ENCODE peak calls at places on chromosomes 16 and 17, in six cellular contexts. D is neural progenitor cell, W is GM23248, E is SK-N-SH, C is PC-3, H is MM.1S. S is an unnamed sample. For H3F3A, the result is how much of the 10 kb centered on the place peaks cover.

GRCh38 chr16:17370233-17371013 is 100.3 kb downstream of the XYLT1 start:
- DNase-seq in D (no peak), W (peak), E (peak), C (no peak), H (no peak), S (no peak)

GRCh38 chr16:29972500-29972899 is 1.2 kb upstream of the TAOK2 start:
- DNase-seq in D (no peak), W (no peak), E (no peak), C (no peak), H (no peak), S (no peak)

GRCh38 chr16:56649820-56650219 is 1.9 kb upstream of the MT1B start:
- DNase-seq in D (no peak), W (no peak), E (no peak), C (peak), H (no peak), S (no peak)

GRCh38 chr17:37607637-37608368 is 1.4 kb downstream of the SYNRG start:
- DNase-seq in D (peak), W (no peak), E (no peak), C (no peak), H (peak), S (no peak)

GRCh38 chr17:49557204-49558024 is 18.3 kb upstream of the NXPH3 start:
- DNase-seq in D (peak), W (peak), E (peak), C (peak), H (peak), S (peak)

GRCh38 chr17:62675701-62676100 is 48.2 kb downstream of the MRC2 start:
- DNase-seq in D (no peak), W (no peak), E (peak), C (no peak), H (no peak), S (no peak)

GRCh38 chr17:65584604-65585521 is 23.4 kb upstream of the AXIN2 start:
- DNase-seq in D (no peak), W (peak), E (no peak), C (peak), H (no peak), S (no peak)

GRCh38 chr17:29123111-29123510 is 57.1 kb downstream of the MYO18A start:
- DNase-seq in D (no peak), W (no peak), E (no peak), C (no peak), H (no peak), S (no peak)

GRCh38 chr17:19940722-19941464 is 36.7 kb downstream of the AKAP10 start:
- DNase-seq in D (no peak), W (peak), E (no peak), C (peak), H (no peak), S (peak)

GRCh38 chr16:88062341-88062861 is 111.2 kb downstream of the BANP start:
- DNase-seq in D (peak), W (peak), E (peak), C (no peak), H (no peak), S (no peak)

GRCh38 chr17:50055055-50055425 is 870 bp upstream of the ITGA3 start:
- DNase-seq in D (peak), W (peak), E (no peak), C (peak), H (peak), S (peak)

GRCh38 chr17:41615454-41615853 is 2.9 kb upstream of the KRT16 start:
- DNase-seq in D (peak), W (peak), E (no peak), C (peak), H (no peak), S (peak)

GRCh38 chr16:78925071-78925714 is 675.3 kb downstream of the MAF start:
- DNase-seq in D (peak), W (peak), E (peak), C (no peak), H (peak), S (peak)

GRCh38 chr16:17940584-17940983 is 396.0 kb downstream of the NPIPA8 start:
- DNase-seq in D (no peak), W (no peak), E (no peak), C (no peak), H (no peak), S (no peak)

DNA sequence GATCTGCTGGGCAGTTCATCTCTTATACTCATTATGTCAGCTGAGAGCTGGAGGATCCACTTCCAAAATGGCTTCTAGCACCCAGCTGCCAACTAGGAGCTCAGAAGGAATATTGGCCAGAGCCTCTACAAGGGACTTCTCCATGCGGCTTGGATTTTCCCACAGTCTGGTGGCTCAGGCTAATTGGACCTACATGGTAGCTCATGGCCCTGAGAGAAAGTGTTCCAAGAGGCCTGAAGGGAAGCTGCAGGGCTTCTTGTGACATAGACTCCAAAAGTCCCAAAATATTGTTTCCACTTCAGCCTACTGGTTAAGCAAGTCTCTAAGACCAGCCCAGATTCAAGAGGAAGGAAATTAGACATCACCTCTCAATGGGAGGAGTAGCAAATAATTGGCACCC is 6.7 kb downstream of the NOG start:
- DNase-seq in D (no peak), W (no peak), E (no peak), C (no peak), H (no peak), S (no peak)
- H3F3A ChIP-seq in D (under half), W (under half), E (under half), C (under half), H (under half), S (under half)

GRCh38 chr17:79970576-79971068 is 65.0 kb downstream of the TBC1D16 start:
- DNase-seq in D (peak), W (peak), E (peak), C (peak), H (peak), S (peak)
- TF ChIP-seq EZH2phosphoT487 in D (no peak), W (no peak), E (no peak), C (no peak), H (no peak), S (no peak)

GRCh38 chr17:1147664-1148063 is 32.1 kb downstream of the ABR start:
- DNase-seq in D (peak), W (peak), E (no peak), C (peak), H (peak), S (peak)
- H3F3A ChIP-seq in D (under half), W (under half), E (under half), C (under half), H (under half), S (under half)

GRCh38 chr17:54968259-54968953 is at the start of the genes COX11 and STXBP4:
- DNase-seq in D (peak), W (peak), E (peak), C (peak), H (peak), S (peak)
- TF ChIP-seq EZH2phosphoT487 in D (no peak), W (no peak), E (no peak), C (no peak), H (no peak), S (no peak)

DNA sequence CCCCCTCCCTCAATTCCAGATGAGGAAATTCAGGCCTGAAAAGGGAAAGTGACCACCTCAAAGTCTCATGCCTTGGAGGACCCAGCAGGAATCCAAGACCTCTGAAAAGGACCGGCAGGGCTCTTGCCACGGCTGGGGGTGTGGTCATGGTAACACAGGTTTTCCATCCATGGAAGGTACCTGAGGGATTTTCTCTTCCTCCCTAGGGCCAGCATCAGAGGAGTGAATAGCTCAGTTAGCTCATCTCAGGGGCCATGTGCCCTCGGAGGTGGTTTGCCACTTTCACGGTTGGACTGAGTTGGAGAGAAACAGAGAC is 1.3 kb downstream of the CIITA start:
- DNase-seq in D (no peak), W (no peak), E (no peak), C (no peak), H (no peak), S (peak)
- H3F3A ChIP-seq in D (under half), W (under half), E (under half), C (under half), H (half or more), S (under half)

DNA sequence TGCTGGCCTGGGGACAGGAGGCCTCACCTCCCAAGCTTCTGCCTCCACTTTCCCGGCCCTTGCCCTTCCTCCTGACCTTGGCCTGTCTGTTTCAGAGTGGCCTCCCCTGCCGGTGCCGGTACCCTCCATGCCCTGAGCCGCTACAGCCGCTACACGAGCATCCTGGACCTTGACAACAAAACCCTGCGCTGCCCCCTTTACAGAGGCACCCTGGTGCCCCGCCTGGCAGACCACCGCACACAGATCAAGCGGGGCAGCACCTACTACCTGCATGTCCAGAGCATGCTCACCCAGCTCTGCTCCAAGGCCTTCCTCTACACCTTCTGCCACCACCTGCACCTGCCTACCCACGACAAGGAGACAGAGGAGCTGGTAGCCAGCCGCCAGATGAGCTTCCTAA is 7.4 kb downstream of the SMCR8 start:
- DNase-seq in D (no peak), W (no peak), E (no peak), C (no peak), H (no peak), S (no peak)
- TF ChIP-seq EZH2phosphoT487 in D (no peak), W (no peak), E (no peak), C (no peak), H (no peak), S (no peak)